ENCODE peak calls at places on chromosomes 2 and 18, in nine cellular contexts. U is ovary, G is adrenal gland, S is A549, Y is breast epithelium, M is heart left ventricle, A is prostate gland, P is tibial nerve, J is endothelial cell of umbilical vein. C is an unnamed sample.

GRCh38 chr18:2627821-2628276 is 27.7 kb upstream of the SMCHD1 start:
- DNase-seq in U (no peak), G (no peak), S (peak; percentile 6), Y (no peak), M (no peak), A (no peak), P (no peak), J (no peak), C (no peak)

GRCh38 chr18:43113220-43113895 is 2.1 kb downstream of the RIT2 start:
- DNase-seq in U (no peak), G (no peak), S (no peak), Y (no peak), M (no peak), A (no peak), P (no peak), J (no peak), C (no peak)

GRCh38 chr2:6212516-6212915 is 520.3 kb downstream of the SOX11 start:
- DNase-seq in U (no peak), G (no peak), S (no peak), Y (no peak), M (no peak), A (no peak), P (no peak), J (no peak), C (peak; percentile 69)

GRCh38 chr2:112583497-112584133 is 794 bp upstream of the CHCHD5 start:
- DNase-seq in U (no peak), G (no peak), S (peak; percentile 65), Y (no peak), M (no peak), A (peak; percentile 5), P (no peak), J (peak; percentile 33), C (no peak)

GRCh38 chr2:8822218-8822617 is 15.2 kb downstream of the KIDINS220 start:
- DNase-seq in U (no peak), G (no peak), S (no peak), Y (no peak), M (no peak), A (no peak), P (no peak), J (no peak), C (peak; percentile 12)

GRCh38 chr2:88896971-88897370 is 205.5 kb downstream of the RPIA start:
- DNase-seq in U (no peak), G (no peak), S (no peak), Y (no peak), M (no peak), A (no peak), P (no peak), J (no peak), C (no peak)

GRCh38 chr2:65320042-65320711 is 92.5 kb downstream of the ACTR2 start:
- DNase-seq in U (no peak), G (no peak), S (peak; percentile 89), Y (no peak), M (no peak), A (no peak), P (no peak), J (peak; percentile 17), C (no peak)

GRCh38 chr2:156896294-156896693 is 361.2 kb upstream of the GALNT5 start:
- DNase-seq in U (no peak), G (no peak), S (no peak), Y (no peak), M (no peak), A (no peak), P (no peak), J (peak; percentile 9), C (no peak)

GRCh38 chr2:182550234-182550633 is 123.4 kb upstream of the PDE1A start:
- DNase-seq in U (no peak), G (no peak), S (no peak), Y (no peak), M (no peak), A (no peak), P (no peak), J (no peak), C (no peak)

DNA sequence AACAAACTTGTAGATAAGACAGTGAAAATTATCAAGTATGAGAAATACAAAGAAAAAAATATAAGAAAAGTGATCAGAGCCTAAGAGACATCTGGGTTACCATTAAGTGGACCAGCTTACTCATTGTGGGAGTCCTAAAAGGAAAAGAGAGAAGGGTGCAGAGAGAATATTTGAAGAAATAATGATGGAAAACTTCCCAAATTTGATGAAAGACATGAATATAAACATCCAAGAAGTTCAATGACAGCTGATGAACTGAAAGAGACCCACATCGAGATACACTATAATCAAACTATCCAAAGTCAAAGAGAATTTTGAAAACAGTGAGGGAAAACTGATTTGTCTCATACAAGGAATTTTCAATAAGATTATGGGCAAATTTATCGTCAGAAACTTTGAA is 22.5 kb downstream of the ARHGAP25 start:
- DNase-seq in U (no peak), G (no peak), S (no peak), Y (no peak), M (no peak), A (no peak), P (no peak), J (no peak), C (no peak)
- H3K4me1 ChIP-seq in U (peaks cover 6% of the 10 kb centered on the region), G (no peaks in the 10 kb centered on the region), S (no peaks in the 10 kb centered on the region), Y (no peaks in the 10 kb centered on the region), M (peaks cover 14% of the 10 kb centered on the region), A (no peaks in the 10 kb centered on the region), P (peaks cover 16% of the 10 kb centered on the region), J (peaks cover 7% of the 10 kb centered on the region), C (peaks cover 9% of the 10 kb centered on the region)

GRCh38 chr2:10330700-10331032 is 28.0 kb downstream of the HPCAL1 start:
- DNase-seq in U (no peak), G (no peak), S (no peak), Y (no peak), M (no peak), A (no peak), P (no peak), J (no peak), C (no peak)

GRCh38 chr2:10332402-10333246 is 29.9 kb downstream of the HPCAL1 start:
- DNase-seq in U (no peak), G (no peak), S (no peak), Y (peak; percentile 39), M (no peak), A (no peak), P (no peak), J (no peak), C (peak; percentile 9)

GRCh38 chr2:10329880-10330699 is 27.4 kb downstream of the HPCAL1 start:
- DNase-seq in U (no peak), G (peak; percentile 72), S (peak; percentile 80), Y (no peak), M (no peak), A (no peak), P (no peak), J (peak; percentile 83), C (no peak)

GRCh38 chr2:10331702-10332401 is 29.1 kb downstream of the HPCAL1 start:
- DNase-seq in U (no peak), G (no peak), S (no peak), Y (peak; percentile 27), M (no peak), A (no peak), P (no peak), J (no peak), C (no peak)

DNA sequence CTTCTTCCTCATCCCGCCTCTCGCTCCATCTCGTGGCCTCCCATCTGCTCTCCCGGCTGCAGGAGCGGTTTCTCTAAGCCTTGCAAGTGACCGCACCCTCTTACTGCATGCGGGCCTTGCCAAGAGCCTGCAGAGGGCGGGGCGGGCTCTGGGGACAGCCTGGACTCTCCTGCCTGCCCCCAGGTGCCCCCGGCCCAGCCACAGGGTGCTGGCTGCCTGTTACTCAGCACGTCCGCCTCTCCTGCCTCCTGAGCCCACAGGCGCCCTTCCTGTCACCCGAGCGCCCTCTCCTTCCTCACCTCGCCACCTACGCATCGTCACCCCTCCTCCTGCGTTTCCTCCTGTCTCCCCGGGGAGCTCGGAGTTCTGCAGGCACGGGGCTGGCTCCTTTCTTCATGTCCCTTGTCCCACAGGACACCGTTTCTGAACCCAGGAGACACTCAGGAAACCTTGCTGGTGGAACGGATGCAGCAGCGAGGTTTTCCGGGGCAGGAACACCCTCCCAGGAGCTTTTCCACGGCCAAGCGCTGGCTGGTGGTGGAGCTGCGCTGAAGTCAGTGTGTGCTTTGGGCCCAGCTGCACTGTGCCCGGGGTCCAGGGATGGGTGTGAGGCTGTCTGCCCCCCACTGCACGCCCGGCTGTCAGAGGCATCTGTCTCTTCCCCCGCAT is 28.5 kb downstream of the HPCAL1 start:
- DNase-seq in U (no peak), G (no peak), S (peak; percentile 81), Y (no peak), M (peak; percentile 67), A (no peak), P (peak; percentile 22), J (peak; percentile 49), C (no peak)
- H3K4me3 ChIP-seq in U (no peak overlapping the region), G (no peak overlapping the region), S (peak overlapping the region; percentile 25), Y (peak overlapping the region; percentile 43), M (peak overlapping the region; percentile 11), A (no peak overlapping the region), P (peak overlapping the region; percentile 7), J (no peak overlapping the region), C (no peak overlapping the region)

GRCh38 chr18:670456-670996 is 13.1 kb downstream of the TYMS start:
- DNase-seq in U (no peak), G (no peak), S (no peak), Y (no peak), M (no peak), A (no peak), P (no peak), J (no peak), C (no peak)

GRCh38 chr18:669077-669476 is 11.6 kb downstream of the TYMS start:
- DNase-seq in U (no peak), G (no peak), S (no peak), Y (no peak), M (no peak), A (no peak), P (no peak), J (no peak), C (no peak)

GRCh38 chr18:666628-667027 is 9.2 kb downstream of the TYMS start:
- DNase-seq in U (no peak), G (no peak), S (no peak), Y (no peak), M (no peak), A (no peak), P (no peak), J (no peak), C (no peak)

GRCh38 chr18:666177-666576 is 8.7 kb downstream of the TYMS start:
- DNase-seq in U (no peak), G (no peak), S (no peak), Y (no peak), M (no peak), A (no peak), P (no peak), J (no peak), C (no peak)

DNA sequence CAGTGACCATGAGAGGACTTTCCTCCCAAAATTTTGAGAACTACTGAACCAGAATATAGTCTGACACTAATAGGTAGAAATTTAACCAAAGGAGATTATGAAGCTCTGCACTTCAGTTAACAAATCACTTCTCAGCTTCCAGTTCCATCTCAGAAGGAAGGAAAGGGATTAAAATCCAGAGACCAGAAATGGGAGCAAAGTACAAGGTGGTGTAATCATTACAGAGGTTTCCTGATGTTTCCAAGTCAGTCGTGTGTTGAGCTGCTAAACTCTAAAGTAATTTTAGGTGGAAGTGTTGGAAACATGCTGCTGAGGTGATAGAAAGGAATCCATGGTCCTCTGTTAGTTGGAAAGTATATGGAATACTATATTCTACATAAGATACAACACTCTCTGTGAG is 10.8 kb downstream of the TYMS start:
- DNase-seq in U (no peak), G (no peak), S (no peak), Y (no peak), M (no peak), A (no peak), P (no peak), J (no peak), C (no peak)
- TF ChIP-seq POLR2A in U (no peak), G (no peak), S (no peak), Y (no peak), M (no peak), A (no peak), P (no peak), J (no peak), C (no peak)

GRCh38 chr18:74281011-74281638 is 10.6 kb downstream of the CYB5A start:
- DNase-seq in U (no peak), G (no peak), S (no peak), Y (no peak), M (no peak), A (no peak), P (no peak), J (no peak), C (no peak)
- H3K4me1 ChIP-seq in U (peaks cover 30% of the 10 kb centered on the region), G (no peaks in the 10 kb centered on the region), S (peaks cover 37% of the 10 kb centered on the region), Y (peaks cover 10% of the 10 kb centered on the region), M (peaks cover 74% of the 10 kb centered on the region), A (peaks cover 14% of the 10 kb centered on the region), P (peaks cover 39% of the 10 kb centered on the region), J (peaks cover 8% of the 10 kb centered on the region), C (peaks cover 28% of the 10 kb centered on the region)